ENCODE peak calls at places on chromosomes 3 and 15, in eight cellular contexts. B is GM12892, D is H1, G is heart left ventricle, H is ovary, I is right lobe of liver, F is esophagus muscularis mucosa, Y is prostate gland. P is an unnamed sample.

GRCh38 chr3:58724376-58724775 is 57.8 kb upstream of the FAM3D start:
- DNase-seq in G (no peak), H (no peak), F (no peak), D (no peak), Y (no peak), I (no peak), B (no peak), P (no peak)

GRCh38 chr3:156483426-156483825 is 71.5 kb downstream of the SSR3 start:
- DNase-seq in G (no peak), I (no peak), F (no peak), Y (no peak), D (no peak), B (no peak), H (no peak), P (no peak)

GRCh38 chr3:125076464-125076863 is 20.7 kb upstream of the HEG1 start:
- DNase-seq in H (no peak), I (no peak), D (peak; percentile 43), G (no peak), B (no peak), F (no peak), Y (no peak), P (no peak)

GRCh38 chr3:109275702-109276293 is 40.5 kb downstream of the DPPA2 start:
- DNase-seq in F (no peak), G (no peak), B (no peak), D (peak; percentile 63), Y (no peak), I (peak; percentile 70), H (no peak), P (no peak)

GRCh38 chr3:159182961-159183360 is 381.1 kb downstream of the MFSD1 start:
- DNase-seq in Y (no peak), H (no peak), F (no peak), I (no peak), D (no peak), G (no peak), B (no peak), P (no peak)

GRCh38 chr15:29800441-29801366 is 21.6 kb downstream of the TJP1 start:
- DNase-seq in B (no peak), H (no peak), I (no peak), D (no peak), F (no peak), G (no peak), Y (no peak), P (no peak)

GRCh38 chr3:149339931-149340309 is 6.5 kb upstream of the TM4SF18 start:
- DNase-seq in B (no peak), Y (peak; percentile 63), G (peak; percentile 79), H (peak; percentile 61), F (peak; percentile 95), I (peak; percentile 64), D (no peak), P (no peak)

GRCh38 chr3:51711352-51712019 is 4.6 kb downstream of the GRM2 start:
- DNase-seq in H (no peak), G (peak; percentile 23), D (no peak), Y (no peak), B (peak; percentile 6), I (peak; percentile 26), F (no peak), P (no peak)

GRCh38 chr3:72892081-72892763 is 4.4 kb downstream of the GXYLT2 start:
- DNase-seq in H (no peak), B (no peak), G (no peak), D (no peak), F (no peak), I (no peak), Y (no peak), P (no peak)

GRCh38 chr3:171134170-171134569 is 107.7 kb upstream of the SLC2A2 start:
- DNase-seq in H (no peak), B (no peak), F (no peak), D (no peak), G (no peak), I (no peak), Y (no peak), P (no peak)

GRCh38 chr3:177783338-177783737 is 586.1 kb upstream of the TBL1XR1 start:
- DNase-seq in Y (no peak), B (no peak), H (no peak), I (no peak), F (no peak), D (no peak), G (no peak), P (no peak)

GRCh38 chr3:146277953-146278631 is 27.2 kb upstream of the PLSCR4 start:
- DNase-seq in B (no peak), Y (no peak), F (no peak), D (no peak), G (no peak), H (no peak), I (no peak), P (no peak)

GRCh38 chr3:122857019-122857418 is 62.1 kb downstream of the SLC49A4 start:
- DNase-seq in B (no peak), H (no peak), G (no peak), Y (no peak), I (no peak), F (no peak), D (no peak), P (no peak)

GRCh38 chr3:122232485-122232884 is 49.0 kb downstream of the CASR start:
- DNase-seq in H (no peak), D (no peak), F (no peak), Y (no peak), B (no peak), I (no peak), G (no peak), P (no peak)

GRCh38 chr3:89114841-89115223 is 7.4 kb downstream of the EPHA3 start:
- DNase-seq in D (no peak), F (no peak), G (no peak), Y (no peak), H (no peak), I (no peak), B (no peak), P (no peak)

GRCh38 chr15:52111517-52112202 is 915 bp downstream of the BCL2L10 start:
- DNase-seq in B (no peak), Y (no peak), D (no peak), F (no peak), H (no peak), G (no peak), I (no peak), P (no peak)
- TF ChIP-seq POLR2A in B (no peak), Y (no peak), D (no peak), F (no peak), H (no peak), G (no peak), I (no peak), P (no peak)

GRCh38 chr3:115658337-115659181 is 35.2 kb downstream of the GAP43 start:
- DNase-seq in B (peak; percentile 39), Y (peak; percentile 45), I (peak; percentile 65), H (peak; percentile 83), D (peak; percentile 77), F (peak; percentile 95), G (peak; percentile 91), P (no peak)
- TF ChIP-seq POLR2A in B (peak; percentile 56), Y (peak; percentile 37), I (no peak), H (peak; percentile 61), D (peak; percentile 89), F (no peak), G (peak; percentile 49), P (no peak)

DNA sequence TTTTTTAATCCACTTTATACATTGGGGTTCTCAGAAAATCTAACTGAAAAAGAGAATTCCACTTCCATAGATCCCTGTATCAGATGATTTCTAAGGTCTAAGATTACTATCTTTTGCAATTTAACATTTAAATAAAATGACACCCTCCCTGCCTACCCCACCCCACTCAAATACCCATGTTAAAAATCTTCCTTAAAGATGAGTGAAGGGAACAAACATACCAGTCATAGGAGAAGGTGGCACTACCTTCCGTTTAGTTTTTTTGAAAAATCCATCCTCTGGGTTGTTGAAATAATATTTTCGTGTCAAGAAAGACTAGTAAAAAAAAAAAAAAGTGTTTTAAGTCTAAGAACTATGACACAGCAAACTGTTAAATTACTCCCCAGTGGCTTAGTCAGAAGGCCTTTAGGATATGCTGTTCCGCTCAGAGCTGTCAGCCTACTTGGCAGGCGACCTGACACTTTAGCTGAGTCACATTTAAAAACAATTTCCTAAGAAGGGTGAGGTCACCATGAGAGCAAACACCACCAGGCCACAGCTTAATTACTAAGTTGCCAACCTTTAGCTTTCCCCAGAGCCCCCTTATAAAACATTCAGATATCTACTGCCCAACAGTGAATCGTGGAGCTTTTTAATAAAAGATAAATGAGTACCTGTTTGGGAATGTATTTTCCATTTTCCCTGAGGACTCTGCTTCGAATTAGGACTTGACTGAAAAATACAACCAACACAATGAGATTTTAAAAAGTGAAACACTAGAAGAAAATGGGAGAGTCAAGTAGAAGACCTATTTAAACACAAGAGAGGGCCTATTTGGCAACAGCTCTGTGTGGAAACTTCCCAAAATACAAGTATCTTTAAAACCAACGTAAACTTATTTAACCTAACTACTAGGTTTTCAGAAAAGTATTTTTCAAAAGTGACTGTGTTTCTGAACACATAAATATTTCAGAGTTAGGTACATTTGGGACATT is 9.6 kb downstream of the EMC3 start:
- DNase-seq in G (peak; percentile 64), I (peak; percentile 69), Y (peak; percentile 64), D (no peak), F (peak; percentile 95), H (no peak), B (no peak), P (no peak)
- TF ChIP-seq POLR2A in G (no peak), I (no peak), Y (peak; percentile 5), D (no peak), F (no peak), H (no peak), B (no peak), P (no peak)

GRCh38 chr3:14676881-14677280 is 1.9 kb downstream of the C3orf20 start:
- DNase-seq in Y (no peak), D (no peak), H (no peak), G (no peak), I (no peak), B (no peak), F (no peak), P (no peak)

GRCh38 chr3:14680115-14680514 is 5.2 kb downstream of the C3orf20 start:
- DNase-seq in B (no peak), I (no peak), F (no peak), Y (no peak), H (no peak), D (no peak), G (no peak), P (no peak)

GRCh38 chr3:14680716-14681115 is 5.8 kb downstream of the C3orf20 start:
- DNase-seq in B (no peak), I (no peak), G (no peak), F (no peak), H (no peak), Y (no peak), D (no peak), P (no peak)

GRCh38 chr3:14674841-14675240 is at the start of gene C3orf20:
- DNase-seq in Y (no peak), F (no peak), G (no peak), H (no peak), D (no peak), I (no peak), B (no peak), P (no peak)

DNA sequence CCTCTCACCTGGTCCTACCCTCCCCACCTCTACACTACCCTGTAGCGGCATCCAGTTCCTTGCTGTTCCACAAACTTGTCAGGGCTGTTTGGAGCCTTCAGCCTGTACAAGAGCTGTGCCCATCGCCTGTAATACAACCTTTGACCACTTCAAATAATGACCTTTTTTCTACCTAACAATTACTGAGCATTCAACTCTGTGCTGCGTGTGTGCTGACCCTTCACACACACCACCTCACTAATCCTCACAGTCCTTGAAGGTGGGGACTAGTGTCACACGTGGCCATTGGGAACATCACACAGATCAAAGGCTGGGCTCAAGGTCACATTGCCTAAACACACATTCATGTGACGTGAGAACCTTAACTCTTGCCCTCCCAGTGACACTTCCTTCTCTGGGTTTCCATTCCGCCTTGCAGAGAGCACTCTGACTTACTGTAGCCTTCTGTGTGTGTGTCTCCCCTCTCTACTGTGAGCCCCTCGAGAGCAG is 3.1 kb downstream of the C3orf20 start:
- DNase-seq in D (no peak), G (no peak), H (no peak), B (no peak), I (peak; percentile 67), Y (no peak), F (no peak), P (no peak)
- TF ChIP-seq POLR2A in D (no peak), G (no peak), H (no peak), B (no peak), I (no peak), Y (no peak), F (no peak), P (no peak)